ENCODE peak calls at places on chromosomes 1 and 21, in seven cellular contexts. M is activated T-helper 1 cell treated with Interleukin-2 at 50 U/mL for 16 hours; Q is CD4-positive, alpha-beta memory T cell; B is endothelial cell; U is hippocampal formation; J is naive B cell; P is stimulated activated CD8-positive, alpha-beta memory T cell treated with anti-CD3 and anti-CD28 coated beads, Interleukin-4, amount 100 ng/mL, for 4 hours. T is an unnamed sample.

GRCh38 chr1:29352719-29353420 is 116.5 kb downstream of the PTPRU start:
- DNase-seq in J (no peak), U (no peak), B (no peak), M (no peak), Q (no peak), P (no peak), T (no peak)

GRCh38 chr1:3312894-3313578 is 141.4 kb upstream of the ARHGEF16 start:
- DNase-seq in B (no peak), P (no peak), J (no peak), Q (no peak), U (peak), M (no peak), T (peak)

GRCh38 chr21:41701749-41702148 is 65.1 kb downstream of the RIPK4 start:
- DNase-seq in M (no peak), P (no peak), U (no peak), Q (no peak), J (no peak), B (no peak), T (no peak)

GRCh38 chr1:112735752-112736151 is 20.6 kb upstream of the PPM1J start:
- DNase-seq in P (no peak), Q (no peak), U (no peak), M (no peak), J (no peak), B (no peak), T (no peak)

GRCh38 chr1:234330843-234331215 is 42.4 kb upstream of the COA6 start:
- DNase-seq in U (no peak), B (no peak), J (no peak), P (no peak), Q (no peak), M (no peak), T (no peak)

GRCh38 chr1:113684153-113684541 is 75.1 kb downstream of the PHTF1 start:
- DNase-seq in B (no peak), Q (no peak), J (no peak), M (no peak), P (no peak), U (no peak), T (no peak)

GRCh38 chr1:31669786-31670582 is 25.3 kb upstream of the PEF1 start:
- DNase-seq in Q (no peak), P (no peak), M (no peak), B (no peak), U (peak), J (peak), T (peak)

GRCh38 chr1:196302981-196303380 is 305.3 kb downstream of the KCNT2 start:
- DNase-seq in Q (no peak), J (no peak), B (no peak), U (no peak), M (no peak), P (no peak), T (no peak)

GRCh38 chr1:8317647-8318360 is at the start of gene SLC45A1:
- DNase-seq in Q (peak), P (peak), B (peak), M (peak), U (peak), J (peak), T (peak)

GRCh38 chr1:26259578-26259977 is 20.3 kb upstream of the SH3BGRL3 start:
- DNase-seq in Q (no peak), M (no peak), B (no peak), P (no peak), J (no peak), U (no peak), T (no peak)

GRCh38 chr1:17149771-17150170 is 30.5 kb upstream of the PADI2 start:
- DNase-seq in P (no peak), B (no peak), M (no peak), Q (no peak), U (no peak), J (no peak), T (no peak)

GRCh38 chr1:109891930-109892329 is 18.7 kb upstream of the CSF1 start:
- DNase-seq in Q (no peak), M (no peak), P (no peak), U (no peak), B (no peak), J (no peak), T (no peak)